ENCODE peak calls at places on chromosomes 3 and 15, in eight cellular contexts. One of them, this sample, is unnamed.

GRCh38 chr3:197750396-197750831 is 731 bp downstream of the FYTTD1 start:
- DNase-seq in H7: peak
- DNase-seq in adrenal gland: peak
- DNase-seq in effector memory CD4-positive, alpha-beta T cell: peak
- DNase-seq in lung: peak
- DNase-seq in left ventricle myocardium inferior: peak
- DNase-seq in CD8-positive, alpha-beta memory T cell: peak
- DNase-seq in CD4-positive, alpha-beta memory T cell: peak
- DNase-seq in this sample: peak

GRCh38 chr15:85828026-85828597 is 33.4 kb upstream of the KLHL25 start:
- DNase-seq in H7: no peak
- DNase-seq in adrenal gland: no peak
- DNase-seq in effector memory CD4-positive, alpha-beta T cell: no peak
- DNase-seq in lung: no peak
- DNase-seq in left ventricle myocardium inferior: no peak
- DNase-seq in CD8-positive, alpha-beta memory T cell: no peak
- DNase-seq in CD4-positive, alpha-beta memory T cell: no peak
- DNase-seq in this sample: no peak

GRCh38 chr3:176919836-176920760 is 277.2 kb downstream of the TBL1XR1 start:
- DNase-seq in H7: no peak
- DNase-seq in adrenal gland: no peak
- DNase-seq in effector memory CD4-positive, alpha-beta T cell: no peak
- DNase-seq in lung: no peak
- DNase-seq in left ventricle myocardium inferior: no peak
- DNase-seq in CD8-positive, alpha-beta memory T cell: no peak
- DNase-seq in CD4-positive, alpha-beta memory T cell: no peak
- DNase-seq in this sample: peak

GRCh38 chr15:77028451-77029165 is 33.7 kb downstream of the PSTPIP1 start:
- DNase-seq in H7: no peak
- DNase-seq in adrenal gland: peak
- DNase-seq in effector memory CD4-positive, alpha-beta T cell: no peak
- DNase-seq in lung: no peak
- DNase-seq in left ventricle myocardium inferior: no peak
- DNase-seq in CD8-positive, alpha-beta memory T cell: peak
- DNase-seq in CD4-positive, alpha-beta memory T cell: no peak
- DNase-seq in this sample: no peak

GRCh38 chr15:59180946-59181345 is 25.7 kb upstream of the LDHAL6B start:
- DNase-seq in H7: no peak
- DNase-seq in adrenal gland: no peak
- DNase-seq in effector memory CD4-positive, alpha-beta T cell: no peak
- DNase-seq in lung: no peak
- DNase-seq in left ventricle myocardium inferior: no peak
- DNase-seq in CD8-positive, alpha-beta memory T cell: no peak
- DNase-seq in CD4-positive, alpha-beta memory T cell: no peak
- DNase-seq in this sample: no peak

GRCh38 chr15:80061581-80061980 is 2.1 kb downstream of the ZFAND6 start:
- DNase-seq in H7: no peak
- DNase-seq in adrenal gland: no peak
- DNase-seq in effector memory CD4-positive, alpha-beta T cell: no peak
- DNase-seq in lung: no peak
- DNase-seq in left ventricle myocardium inferior: no peak
- DNase-seq in CD8-positive, alpha-beta memory T cell: no peak
- DNase-seq in CD4-positive, alpha-beta memory T cell: no peak
- DNase-seq in this sample: peak

GRCh38 chr3:59212128-59212764 is 162.4 kb upstream of the CFAP20DC start:
- DNase-seq in H7: peak
- DNase-seq in adrenal gland: no peak
- DNase-seq in effector memory CD4-positive, alpha-beta T cell: no peak
- DNase-seq in lung: no peak
- DNase-seq in left ventricle myocardium inferior: no peak
- DNase-seq in CD8-positive, alpha-beta memory T cell: no peak
- DNase-seq in CD4-positive, alpha-beta memory T cell: no peak
- DNase-seq in this sample: peak

GRCh38 chr3:135558150-135558549 is 407.4 kb upstream of the PPP2R3A start:
- DNase-seq in H7: no peak
- DNase-seq in adrenal gland: no peak
- DNase-seq in effector memory CD4-positive, alpha-beta T cell: no peak
- DNase-seq in lung: no peak
- DNase-seq in left ventricle myocardium inferior: no peak
- DNase-seq in CD8-positive, alpha-beta memory T cell: no peak
- DNase-seq in CD4-positive, alpha-beta memory T cell: no peak
- DNase-seq in this sample: no peak

GRCh38 chr3:37183375-37183831 is 9.0 kb upstream of the LRRFIP2 start:
- DNase-seq in H7: no peak
- DNase-seq in adrenal gland: no peak
- DNase-seq in effector memory CD4-positive, alpha-beta T cell: no peak
- DNase-seq in lung: no peak
- DNase-seq in left ventricle myocardium inferior: no peak
- DNase-seq in CD8-positive, alpha-beta memory T cell: no peak
- DNase-seq in CD4-positive, alpha-beta memory T cell: no peak
- DNase-seq in this sample: peak

GRCh38 chr3:123687286-123687685 is 102.4 kb upstream of the HACD2 start:
- DNase-seq in H7: no peak
- DNase-seq in adrenal gland: peak
- DNase-seq in effector memory CD4-positive, alpha-beta T cell: no peak
- DNase-seq in lung: no peak
- DNase-seq in left ventricle myocardium inferior: no peak
- DNase-seq in CD8-positive, alpha-beta memory T cell: no peak
- DNase-seq in CD4-positive, alpha-beta memory T cell: no peak
- DNase-seq in this sample: peak

GRCh38 chr3:105868450-105868744 is 415 bp downstream of the CBLB start:
- DNase-seq in H7: peak
- DNase-seq in adrenal gland: peak
- DNase-seq in effector memory CD4-positive, alpha-beta T cell: peak
- DNase-seq in lung: peak
- DNase-seq in left ventricle myocardium inferior: peak
- DNase-seq in CD8-positive, alpha-beta memory T cell: no peak
- DNase-seq in CD4-positive, alpha-beta memory T cell: no peak
- DNase-seq in this sample: peak

GRCh38 chr3:85605066-85605465 is 646.3 kb downstream of the CADM2 start:
- DNase-seq in H7: no peak
- DNase-seq in adrenal gland: no peak
- DNase-seq in effector memory CD4-positive, alpha-beta T cell: no peak
- DNase-seq in lung: no peak
- DNase-seq in left ventricle myocardium inferior: no peak
- DNase-seq in CD8-positive, alpha-beta memory T cell: no peak
- DNase-seq in CD4-positive, alpha-beta memory T cell: no peak
- DNase-seq in this sample: no peak

GRCh38 chr15:34241376-34242350 is 16.8 kb downstream of the EMC4 start:
- DNase-seq in H7: peak
- DNase-seq in adrenal gland: no peak
- DNase-seq in effector memory CD4-positive, alpha-beta T cell: peak
- DNase-seq in lung: no peak
- DNase-seq in left ventricle myocardium inferior: no peak
- DNase-seq in CD8-positive, alpha-beta memory T cell: peak
- DNase-seq in CD4-positive, alpha-beta memory T cell: peak
- DNase-seq in this sample: peak

GRCh38 chr15:57537072-57537471 is 54.6 kb upstream of the MYZAP start:
- DNase-seq in H7: peak
- DNase-seq in adrenal gland: peak
- DNase-seq in effector memory CD4-positive, alpha-beta T cell: no peak
- DNase-seq in lung: no peak
- DNase-seq in left ventricle myocardium inferior: no peak
- DNase-seq in CD8-positive, alpha-beta memory T cell: no peak
- DNase-seq in CD4-positive, alpha-beta memory T cell: no peak
- DNase-seq in this sample: peak

DNA sequence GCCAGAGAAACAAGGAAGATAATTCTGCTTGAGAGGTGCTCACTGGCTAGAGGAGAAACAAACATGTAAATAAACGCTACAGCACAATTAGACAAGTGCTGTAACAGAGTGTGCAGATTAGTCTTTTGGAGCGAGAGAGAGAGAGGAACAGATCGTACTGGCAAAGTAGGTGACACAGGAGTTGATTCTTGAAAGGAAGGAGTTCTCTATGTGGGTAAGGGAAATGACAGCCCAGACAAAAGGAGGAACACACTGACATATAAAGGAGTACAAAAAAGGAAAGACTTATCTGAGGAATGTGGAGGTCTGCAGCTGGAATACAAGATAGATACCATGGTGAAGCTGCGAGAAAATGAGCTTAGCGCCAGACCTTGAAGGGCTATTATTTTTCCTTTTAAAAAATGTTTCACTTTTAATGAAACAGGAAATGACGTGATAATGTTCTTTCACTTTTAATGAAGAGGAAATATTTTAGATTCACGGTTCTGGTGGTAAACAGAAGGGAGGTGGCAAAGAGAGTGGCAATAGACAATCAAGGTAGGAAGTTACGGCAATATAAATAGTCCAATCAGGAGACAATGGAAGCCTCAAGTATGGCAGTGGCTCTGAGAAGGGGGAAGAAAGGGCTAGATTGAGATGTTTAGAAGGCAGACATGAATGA is 202.9 kb downstream of the VPS13C start:
- DNase-seq in H7: no peak
- DNase-seq in adrenal gland: no peak
- DNase-seq in effector memory CD4-positive, alpha-beta T cell: no peak
- DNase-seq in lung: no peak
- DNase-seq in left ventricle myocardium inferior: no peak
- DNase-seq in CD8-positive, alpha-beta memory T cell: no peak
- DNase-seq in CD4-positive, alpha-beta memory T cell: peak
- DNase-seq in this sample: no peak
- H3K4me3 ChIP-seq in H7: no peak
- H3K4me3 ChIP-seq in adrenal gland: peak
- H3K4me3 ChIP-seq in effector memory CD4-positive, alpha-beta T cell: peak
- H3K4me3 ChIP-seq in lung: no peak
- H3K4me3 ChIP-seq in left ventricle myocardium inferior: peak
- H3K4me3 ChIP-seq in CD8-positive, alpha-beta memory T cell: peak
- H3K4me3 ChIP-seq in CD4-positive, alpha-beta memory T cell: peak
- H3K4me3 ChIP-seq in this sample: no peak

GRCh38 chr15:48331796-48332641 is 790 bp downstream of the DUT start:
- DNase-seq in H7: peak
- DNase-seq in adrenal gland: peak
- DNase-seq in effector memory CD4-positive, alpha-beta T cell: peak
- DNase-seq in lung: peak
- DNase-seq in left ventricle myocardium inferior: peak
- DNase-seq in CD8-positive, alpha-beta memory T cell: peak
- DNase-seq in CD4-positive, alpha-beta memory T cell: peak
- DNase-seq in this sample: peak

GRCh38 chr15:48334260-48334659 is 3.0 kb downstream of the DUT start:
- DNase-seq in H7: no peak
- DNase-seq in adrenal gland: no peak
- DNase-seq in effector memory CD4-positive, alpha-beta T cell: no peak
- DNase-seq in lung: no peak
- DNase-seq in left ventricle myocardium inferior: no peak
- DNase-seq in CD8-positive, alpha-beta memory T cell: no peak
- DNase-seq in CD4-positive, alpha-beta memory T cell: no peak
- DNase-seq in this sample: no peak

GRCh38 chr15:48330855-48331795 is at the start of gene DUT:
- DNase-seq in H7: peak
- DNase-seq in adrenal gland: peak
- DNase-seq in effector memory CD4-positive, alpha-beta T cell: peak
- DNase-seq in lung: peak
- DNase-seq in left ventricle myocardium inferior: peak
- DNase-seq in CD8-positive, alpha-beta memory T cell: peak
- DNase-seq in CD4-positive, alpha-beta memory T cell: peak
- DNase-seq in this sample: peak

GRCh38 chr15:48332642-48333034 is 1.4 kb downstream of the DUT start:
- DNase-seq in H7: no peak
- DNase-seq in adrenal gland: no peak
- DNase-seq in effector memory CD4-positive, alpha-beta T cell: no peak
- DNase-seq in lung: no peak
- DNase-seq in left ventricle myocardium inferior: no peak
- DNase-seq in CD8-positive, alpha-beta memory T cell: no peak
- DNase-seq in CD4-positive, alpha-beta memory T cell: peak
- DNase-seq in this sample: no peak

DNA sequence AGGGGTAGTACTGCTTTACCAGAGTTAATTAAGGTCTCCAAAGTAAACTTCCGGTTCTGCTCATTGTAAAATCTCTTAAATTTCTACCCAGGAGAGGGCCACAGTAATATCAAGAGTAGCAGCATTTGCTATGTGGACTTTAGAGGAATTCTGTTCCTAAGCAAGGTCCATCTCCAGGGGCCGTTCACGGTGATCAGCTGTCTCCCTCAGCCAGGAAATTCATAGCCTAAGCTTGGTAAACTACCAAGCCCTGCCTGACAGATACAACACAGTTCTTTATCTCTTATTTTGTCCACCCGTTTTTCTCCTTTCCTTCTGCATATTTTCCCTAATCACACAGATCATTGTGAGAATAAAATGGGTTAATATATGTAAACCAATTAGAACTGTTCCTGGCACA is 2.3 kb downstream of the DUT start:
- DNase-seq in H7: no peak
- DNase-seq in adrenal gland: no peak
- DNase-seq in effector memory CD4-positive, alpha-beta T cell: no peak
- DNase-seq in lung: no peak
- DNase-seq in left ventricle myocardium inferior: no peak
- DNase-seq in CD8-positive, alpha-beta memory T cell: no peak
- DNase-seq in CD4-positive, alpha-beta memory T cell: no peak
- DNase-seq in this sample: no peak
- H3K4me3 ChIP-seq in H7: peak
- H3K4me3 ChIP-seq in adrenal gland: no peak
- H3K4me3 ChIP-seq in effector memory CD4-positive, alpha-beta T cell: no peak
- H3K4me3 ChIP-seq in lung: no peak
- H3K4me3 ChIP-seq in left ventricle myocardium inferior: no peak
- H3K4me3 ChIP-seq in CD8-positive, alpha-beta memory T cell: no peak
- H3K4me3 ChIP-seq in CD4-positive, alpha-beta memory T cell: no peak
- H3K4me3 ChIP-seq in this sample: peak

DNA sequence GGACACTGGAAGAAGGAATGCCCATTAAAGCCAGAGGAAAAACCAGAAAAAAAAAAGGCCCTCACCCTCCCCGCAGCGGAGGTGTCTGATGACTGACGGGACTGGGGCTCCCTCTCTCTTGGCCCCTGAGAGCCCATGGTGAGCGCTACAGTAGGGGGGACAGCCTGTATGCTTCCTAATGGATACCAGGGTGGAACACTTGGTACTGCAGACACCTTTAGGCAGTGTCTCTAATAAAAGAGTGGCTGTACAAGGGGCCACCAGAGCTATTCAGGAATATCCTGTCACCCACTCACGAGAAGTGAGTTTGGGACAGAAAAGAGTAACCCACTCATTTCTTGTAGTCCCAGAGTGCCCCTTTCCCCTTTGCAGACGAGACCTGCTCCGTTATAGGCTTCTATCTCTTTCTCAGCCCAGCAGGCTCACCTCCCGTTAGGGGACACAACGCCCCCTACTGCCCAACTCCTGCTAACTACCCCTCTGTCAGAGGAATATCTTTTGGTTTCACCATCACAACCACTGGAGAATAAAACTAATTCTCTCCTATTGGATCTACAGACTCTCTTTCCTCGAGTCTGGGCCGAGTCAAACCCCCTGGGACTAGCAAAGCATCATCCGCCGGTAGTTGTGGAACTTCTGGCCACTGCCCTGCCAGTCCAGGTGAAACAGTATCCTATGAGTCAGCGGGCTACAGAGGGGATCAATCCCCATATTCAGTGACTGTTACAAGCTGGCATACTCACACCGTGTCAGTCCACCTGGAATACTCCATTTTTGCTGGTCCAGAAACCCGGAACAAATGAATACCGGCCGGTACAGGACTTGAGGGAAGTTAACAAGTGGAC is 40.8 kb downstream of the ZBTB11 start:
- DNase-seq in H7: peak
- DNase-seq in adrenal gland: peak
- DNase-seq in effector memory CD4-positive, alpha-beta T cell: peak
- DNase-seq in lung: peak
- DNase-seq in left ventricle myocardium inferior: peak
- DNase-seq in CD8-positive, alpha-beta memory T cell: peak
- DNase-seq in CD4-positive, alpha-beta memory T cell: peak
- DNase-seq in this sample: peak
- H3K4me3 ChIP-seq in H7: no peak
- H3K4me3 ChIP-seq in adrenal gland: no peak
- H3K4me3 ChIP-seq in effector memory CD4-positive, alpha-beta T cell: no peak
- H3K4me3 ChIP-seq in lung: no peak
- H3K4me3 ChIP-seq in left ventricle myocardium inferior: no peak
- H3K4me3 ChIP-seq in CD8-positive, alpha-beta memory T cell: no peak
- H3K4me3 ChIP-seq in CD4-positive, alpha-beta memory T cell: no peak
- H3K4me3 ChIP-seq in this sample: no peak

GRCh38 chr3:140943781-140944547 is 2.3 kb downstream of the SLC25A36 start:
- DNase-seq in H7: no peak
- DNase-seq in adrenal gland: no peak
- DNase-seq in effector memory CD4-positive, alpha-beta T cell: no peak
- DNase-seq in lung: no peak
- DNase-seq in left ventricle myocardium inferior: no peak
- DNase-seq in CD8-positive, alpha-beta memory T cell: no peak
- DNase-seq in CD4-positive, alpha-beta memory T cell: no peak
- DNase-seq in this sample: no peak
- H3K4me3 ChIP-seq in H7: no peak
- H3K4me3 ChIP-seq in adrenal gland: peak
- H3K4me3 ChIP-seq in effector memory CD4-positive, alpha-beta T cell: no peak
- H3K4me3 ChIP-seq in lung: no peak
- H3K4me3 ChIP-seq in left ventricle myocardium inferior: peak
- H3K4me3 ChIP-seq in CD8-positive, alpha-beta memory T cell: no peak
- H3K4me3 ChIP-seq in CD4-positive, alpha-beta memory T cell: no peak
- H3K4me3 ChIP-seq in this sample: peak